ENCODE peak calls at places on chromosome 11, in five cellular contexts. One of them, this sample, is unnamed.
A peak's percentile ranks its signal among the peaks of the same experiment; 100 is the strongest.

GRCh38 chr11:44877908-44878459 is 72.7 kb downstream of the TP53I11 start:
- DNase-seq in GM12878: no peak
- DNase-seq in IMR-90: no peak
- DNase-seq in A549: no peak
- DNase-seq in K562: no peak
- DNase-seq in this sample: no peak

GRCh38 chr11:16606784-16607674 is 131.4 kb upstream of the C11orf58 start:
- DNase-seq in A549: no peak
- DNase-seq in K562: peak; percentile 58
- DNase-seq in GM12878: no peak
- DNase-seq in IMR-90: peak; percentile 41
- DNase-seq in this sample: peak; percentile 77

GRCh38 chr11:86397351-86397750 is 22.7 kb downstream of the CCDC81 start:
- DNase-seq in A549: no peak
- DNase-seq in IMR-90: no peak
- DNase-seq in K562: no peak
- DNase-seq in GM12878: no peak
- DNase-seq in this sample: no peak

GRCh38 chr11:17642370-17642769 is 77.0 kb upstream of the MYOD1 start:
- DNase-seq in K562: no peak
- DNase-seq in A549: no peak
- DNase-seq in IMR-90: no peak
- DNase-seq in GM12878: no peak
- DNase-seq in this sample: peak; percentile 11

GRCh38 chr11:2574043-2574552 is 125.7 kb downstream of the KCNQ1OT1 start:
- DNase-seq in A549: no peak
- DNase-seq in IMR-90: no peak
- DNase-seq in K562: no peak
- DNase-seq in GM12878: no peak
- DNase-seq in this sample: no peak

GRCh38 chr11:11243258-11243789 is 109.7 kb downstream of the CSNK2A3 start:
- DNase-seq in GM12878: no peak
- DNase-seq in IMR-90: no peak
- DNase-seq in K562: no peak
- DNase-seq in A549: no peak
- DNase-seq in this sample: no peak

GRCh38 chr11:117986981-117987495 is 844 bp downstream of the IL10RA start:
- DNase-seq in K562: no peak
- DNase-seq in GM12878: peak; percentile 92
- DNase-seq in A549: no peak
- DNase-seq in IMR-90: no peak
- DNase-seq in this sample: no peak

GRCh38 chr11:1875093-1875785 is 16.5 kb downstream of the PRR33 start:
- DNase-seq in IMR-90: no peak
- DNase-seq in K562: no peak
- DNase-seq in GM12878: no peak
- DNase-seq in A549: no peak
- DNase-seq in this sample: peak; percentile 30

GRCh38 chr11:46381836-46382643 is 571 bp downstream of the MDK start:
- DNase-seq in IMR-90: no peak
- DNase-seq in K562: peak; percentile 62
- DNase-seq in A549: no peak
- DNase-seq in GM12878: no peak
- DNase-seq in this sample: peak; percentile 82

GRCh38 chr11:16013649-16014275 is 342.6 kb downstream of the SOX6 start:
- DNase-seq in A549: no peak
- DNase-seq in IMR-90: peak; percentile 43
- DNase-seq in K562: no peak
- DNase-seq in GM12878: no peak
- DNase-seq in this sample: no peak

DNA sequence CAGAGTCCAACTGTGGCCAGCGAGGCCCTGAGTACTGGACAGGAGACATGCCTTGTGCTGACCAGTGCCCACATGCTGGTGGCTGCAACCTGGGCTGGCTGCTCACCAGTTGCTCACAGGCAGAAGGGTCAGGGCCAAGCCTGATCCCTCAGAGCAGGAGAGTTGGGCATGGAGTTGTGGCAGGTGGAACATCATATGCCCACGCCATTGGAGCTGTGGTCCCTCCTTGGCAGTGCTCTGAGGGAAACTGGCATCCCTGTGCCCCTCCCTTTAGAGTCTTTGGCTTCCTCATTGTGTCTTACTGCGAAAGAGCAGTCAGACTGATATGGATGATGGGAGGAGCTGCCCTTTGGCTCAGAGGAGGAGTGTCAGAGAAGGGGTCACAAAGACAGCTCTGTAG is 3.2 kb upstream of the MYEOV start:
- DNase-seq in GM12878: no peak
- DNase-seq in K562: peak; percentile 14
- DNase-seq in IMR-90: no peak
- DNase-seq in A549: no peak
- DNase-seq in this sample: no peak
- TF ChIP-seq RCOR1 in GM12878: no peak
- TF ChIP-seq RCOR1 in K562: no peak
- TF ChIP-seq RCOR1 in IMR-90: no peak
- TF ChIP-seq RCOR1 in A549: no peak
- TF ChIP-seq RCOR1 in this sample: no peak

GRCh38 chr11:35182317-35182939 is 43.5 kb downstream of the CD44 start:
- DNase-seq in K562: no peak
- DNase-seq in GM12878: peak; percentile 52
- DNase-seq in A549: no peak
- DNase-seq in IMR-90: no peak
- DNase-seq in this sample: no peak
- H3K4me1 ChIP-seq in K562: no peaks in the 10 kb centered on the region
- H3K4me1 ChIP-seq in GM12878: peaks cover 19% of the 10 kb centered on the region
- H3K4me1 ChIP-seq in A549: peaks cover 37% of the 10 kb centered on the region
- H3K4me1 ChIP-seq in IMR-90: peaks cover 33% of the 10 kb centered on the region
- H3K4me1 ChIP-seq in this sample: peaks cover 36% of the 10 kb centered on the region

DNA sequence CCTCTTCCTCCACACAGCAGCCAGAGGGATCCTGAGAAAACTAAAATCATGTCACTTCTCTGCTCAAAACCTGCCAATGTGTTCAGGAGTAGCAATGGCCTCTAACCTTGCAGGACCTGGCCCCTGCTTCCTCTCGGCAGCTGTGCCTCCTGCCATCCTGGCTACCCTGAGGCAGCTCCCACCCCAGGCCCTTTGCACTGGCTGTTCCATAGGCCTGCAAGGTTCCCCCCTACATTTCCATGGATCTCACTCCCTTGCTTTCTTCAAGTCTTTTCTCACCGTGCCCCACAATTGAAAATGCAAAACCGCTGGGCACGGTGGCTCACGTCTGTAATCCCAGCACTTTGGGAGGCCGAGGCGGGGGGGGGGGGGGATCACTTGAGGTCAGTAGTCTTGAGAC is 2.1 kb upstream of the STIP1 start:
- DNase-seq in IMR-90: no peak
- DNase-seq in GM12878: no peak
- DNase-seq in K562: no peak
- DNase-seq in A549: no peak
- DNase-seq in this sample: no peak
- TF ChIP-seq CTCF in IMR-90: no peak
- TF ChIP-seq CTCF in GM12878: no peak
- TF ChIP-seq CTCF in K562: no peak
- TF ChIP-seq CTCF in A549: no peak
- TF ChIP-seq CTCF in this sample: no peak

GRCh38 chr11:8656291-8656690 is 26.2 kb downstream of the TRIM66 start:
- DNase-seq in GM12878: no peak
- DNase-seq in IMR-90: no peak
- DNase-seq in A549: no peak
- DNase-seq in K562: no peak
- DNase-seq in this sample: no peak

GRCh38 chr11:8650401-8650990 is 32.0 kb downstream of the TRIM66 start:
- DNase-seq in IMR-90: peak; percentile 44
- DNase-seq in K562: no peak
- DNase-seq in A549: no peak
- DNase-seq in GM12878: no peak
- DNase-seq in this sample: no peak

GRCh38 chr11:8649361-8649760 is 33.1 kb downstream of the TRIM66 start:
- DNase-seq in K562: no peak
- DNase-seq in IMR-90: peak; percentile 68
- DNase-seq in GM12878: no peak
- DNase-seq in A549: no peak
- DNase-seq in this sample: no peak

GRCh38 chr11:8654503-8654902 is 28.0 kb downstream of the TRIM66 start:
- DNase-seq in A549: no peak
- DNase-seq in IMR-90: peak; percentile 34
- DNase-seq in K562: no peak
- DNase-seq in GM12878: no peak
- DNase-seq in this sample: no peak

GRCh38 chr11:8652140-8652539 is 30.3 kb downstream of the TRIM66 start:
- DNase-seq in A549: peak; percentile 55
- DNase-seq in K562: no peak
- DNase-seq in GM12878: no peak
- DNase-seq in IMR-90: peak; percentile 99
- DNase-seq in this sample: no peak
- TF ChIP-seq RCOR1 in A549: no peak
- TF ChIP-seq RCOR1 in K562: no peak
- TF ChIP-seq RCOR1 in GM12878: no peak
- TF ChIP-seq RCOR1 in IMR-90: peak; percentile 67
- TF ChIP-seq RCOR1 in this sample: no peak

GRCh38 chr11:108316061-108316460 is 93.2 kb downstream of the ATM start:
- DNase-seq in A549: no peak
- DNase-seq in IMR-90: no peak
- DNase-seq in K562: no peak
- DNase-seq in GM12878: no peak
- DNase-seq in this sample: no peak
- H3K4me1 ChIP-seq in A549: no peaks in the 10 kb centered on the region
- H3K4me1 ChIP-seq in IMR-90: peaks cover 4% of the 10 kb centered on the region
- H3K4me1 ChIP-seq in K562: no peaks in the 10 kb centered on the region
- H3K4me1 ChIP-seq in GM12878: no peaks in the 10 kb centered on the region
- H3K4me1 ChIP-seq in this sample: peaks cover 17% of the 10 kb centered on the region

This sample was measured in SK-N-SH.